ENCODE peak calls at places on chromosomes 6 and 20, in eight cellular contexts. P, U, F, Q, S, D, W and B are unnamed samples.

GRCh38 chr6:101398716-101399626 is 5.5 kb downstream of the GRIK2 start:
- DNase-seq in P (no peak), U (no peak), F (no peak), Q (no peak), S (no peak), D (no peak), W (no peak), B (no peak)

GRCh38 chr6:3281669-3282460 is 23.1 kb downstream of the PSMG4 start:
- DNase-seq in P (peak; percentile 78), U (peak; percentile 90), F (no peak), Q (peak; percentile 98), S (peak; percentile 98), D (peak; percentile 53), W (no peak), B (no peak)

GRCh38 chr6:122995930-122996796 is at the start of gene CLVS2:
- DNase-seq in P (no peak), U (peak; percentile 35), F (peak; percentile 19), Q (no peak), S (peak; percentile 38), D (peak; percentile 85), W (no peak), B (peak; percentile 12)

GRCh38 chr6:2505624-2506023 is 245.1 kb downstream of the MYLK4 start:
- DNase-seq in P (no peak), U (no peak), F (no peak), Q (no peak), S (peak; percentile 33), D (peak; percentile 58), W (no peak), B (no peak)

GRCh38 chr6:113281014-113281810 is 575.9 kb upstream of the MARCKS start:
- DNase-seq in P (no peak), U (peak; percentile 35), F (no peak), Q (no peak), S (no peak), D (peak; percentile 29), W (no peak), B (no peak)

GRCh38 chr6:150753404-150754184 is 111.9 kb upstream of the MTHFD1L start:
- DNase-seq in P (no peak), U (no peak), F (no peak), Q (no peak), S (no peak), D (peak; percentile 44), W (no peak), B (no peak)

GRCh38 chr6:154154389-154154967 is 115.4 kb downstream of the OPRM1 start:
- DNase-seq in P (peak; percentile 7), U (peak; percentile 85), F (peak; percentile 26), Q (peak; percentile 45), S (peak; percentile 80), D (peak; percentile 54), W (peak; percentile 61), B (no peak)

GRCh38 chr6:69097948-69098347 is 462.9 kb downstream of the ADGRB3 start:
- DNase-seq in P (no peak), U (no peak), F (no peak), Q (no peak), S (no peak), D (no peak), W (peak; percentile 20), B (no peak)

GRCh38 chr6:11278207-11278559 is 45.7 kb upstream of the NEDD9 start:
- DNase-seq in P (no peak), U (no peak), F (no peak), Q (no peak), S (no peak), D (no peak), W (no peak), B (no peak)

GRCh38 chr20:49948809-49949507 is 12.8 kb downstream of the RNF114 start:
- DNase-seq in P (peak; percentile 65), U (peak; percentile 71), F (no peak), Q (peak; percentile 89), S (peak; percentile 96), D (no peak), W (no peak), B (no peak)

GRCh38 chr6:25369450-25370086 is 90.4 kb downstream of the CARMIL1 start:
- DNase-seq in P (no peak), U (peak; percentile 88), F (peak; percentile 18), Q (no peak), S (peak; percentile 15), D (peak; percentile 81), W (peak; percentile 78), B (no peak)